ENCODE peak calls at places on chromosomes 7 and 10, in six cellular contexts. One of them, this sample, is unnamed.

GRCh38 chr7:21355406-21355874 is 72.4 kb upstream of the SP4 start:
- DNase-seq in stimulated activated CD8-positive, alpha-beta memory T cell treated with anti-CD3 and anti-CD28 coated beads, Interleukin-12 subunit alpha, Interleukin-12 subunit beta, amount 100 ng/mL, for 1 hour: peak; percentile 12
- DNase-seq in AG09309: no peak
- DNase-seq in BJ: no peak
- DNase-seq in uterus: no peak
- DNase-seq in stimulated activated naive CD8-positive, alpha-beta T cell treated with anti-CD3 and anti-CD28 coated beads, Interleukin-15, Interleukin-2, amounts not matched to agents 100 U/mL and 50 U/mL, for 24 hours: peak; percentile 49
- DNase-seq in this sample: no peak

GRCh38 chr10:50310560-50311174 is 59.4 kb upstream of the ASAH2 start:
- DNase-seq in stimulated activated CD8-positive, alpha-beta memory T cell treated with anti-CD3 and anti-CD28 coated beads, Interleukin-12 subunit alpha, Interleukin-12 subunit beta, amount 100 ng/mL, for 1 hour: no peak
- DNase-seq in AG09309: no peak
- DNase-seq in BJ: no peak
- DNase-seq in uterus: no peak
- DNase-seq in stimulated activated naive CD8-positive, alpha-beta T cell treated with anti-CD3 and anti-CD28 coated beads, Interleukin-15, Interleukin-2, amounts not matched to agents 100 U/mL and 50 U/mL, for 24 hours: peak; percentile 36
- DNase-seq in this sample: no peak

GRCh38 chr10:33746878-33747277 is 412.4 kb upstream of the NRP1 start:
- DNase-seq in stimulated activated CD8-positive, alpha-beta memory T cell treated with anti-CD3 and anti-CD28 coated beads, Interleukin-12 subunit alpha, Interleukin-12 subunit beta, amount 100 ng/mL, for 1 hour: no peak
- DNase-seq in AG09309: no peak
- DNase-seq in BJ: no peak
- DNase-seq in uterus: no peak
- DNase-seq in stimulated activated naive CD8-positive, alpha-beta T cell treated with anti-CD3 and anti-CD28 coated beads, Interleukin-15, Interleukin-2, amounts not matched to agents 100 U/mL and 50 U/mL, for 24 hours: no peak
- DNase-seq in this sample: no peak

GRCh38 chr7:84302949-84303348 is 108.4 kb upstream of the SEMA3A start:
- DNase-seq in stimulated activated CD8-positive, alpha-beta memory T cell treated with anti-CD3 and anti-CD28 coated beads, Interleukin-12 subunit alpha, Interleukin-12 subunit beta, amount 100 ng/mL, for 1 hour: no peak
- DNase-seq in AG09309: no peak
- DNase-seq in BJ: no peak
- DNase-seq in uterus: no peak
- DNase-seq in stimulated activated naive CD8-positive, alpha-beta T cell treated with anti-CD3 and anti-CD28 coated beads, Interleukin-15, Interleukin-2, amounts not matched to agents 100 U/mL and 50 U/mL, for 24 hours: no peak
- DNase-seq in this sample: no peak

GRCh38 chr7:90111-91063 is 102.0 kb upstream of the FAM20C start:
- DNase-seq in stimulated activated CD8-positive, alpha-beta memory T cell treated with anti-CD3 and anti-CD28 coated beads, Interleukin-12 subunit alpha, Interleukin-12 subunit beta, amount 100 ng/mL, for 1 hour: no peak
- DNase-seq in AG09309: peak; percentile 77
- DNase-seq in BJ: peak; percentile 70
- DNase-seq in uterus: no peak
- DNase-seq in stimulated activated naive CD8-positive, alpha-beta T cell treated with anti-CD3 and anti-CD28 coated beads, Interleukin-15, Interleukin-2, amounts not matched to agents 100 U/mL and 50 U/mL, for 24 hours: no peak
- DNase-seq in this sample: no peak

GRCh38 chr10:109022417-109023049 is 900.8 kb downstream of the XPNPEP1 start:
- DNase-seq in stimulated activated CD8-positive, alpha-beta memory T cell treated with anti-CD3 and anti-CD28 coated beads, Interleukin-12 subunit alpha, Interleukin-12 subunit beta, amount 100 ng/mL, for 1 hour: no peak
- DNase-seq in AG09309: no peak
- DNase-seq in BJ: no peak
- DNase-seq in uterus: no peak
- DNase-seq in stimulated activated naive CD8-positive, alpha-beta T cell treated with anti-CD3 and anti-CD28 coated beads, Interleukin-15, Interleukin-2, amounts not matched to agents 100 U/mL and 50 U/mL, for 24 hours: no peak
- DNase-seq in this sample: no peak

GRCh38 chr7:96080021-96080420 is 241.9 kb downstream of the SLC25A13 start:
- DNase-seq in stimulated activated CD8-positive, alpha-beta memory T cell treated with anti-CD3 and anti-CD28 coated beads, Interleukin-12 subunit alpha, Interleukin-12 subunit beta, amount 100 ng/mL, for 1 hour: no peak
- DNase-seq in AG09309: no peak
- DNase-seq in BJ: no peak
- DNase-seq in uterus: no peak
- DNase-seq in stimulated activated naive CD8-positive, alpha-beta T cell treated with anti-CD3 and anti-CD28 coated beads, Interleukin-15, Interleukin-2, amounts not matched to agents 100 U/mL and 50 U/mL, for 24 hours: no peak
- DNase-seq in this sample: no peak

GRCh38 chr10:44973323-44974081 is 5.1 kb downstream of the DEPP1 start:
- DNase-seq in stimulated activated CD8-positive, alpha-beta memory T cell treated with anti-CD3 and anti-CD28 coated beads, Interleukin-12 subunit alpha, Interleukin-12 subunit beta, amount 100 ng/mL, for 1 hour: no peak
- DNase-seq in AG09309: no peak
- DNase-seq in BJ: no peak
- DNase-seq in uterus: peak; percentile 22
- DNase-seq in stimulated activated naive CD8-positive, alpha-beta T cell treated with anti-CD3 and anti-CD28 coated beads, Interleukin-15, Interleukin-2, amounts not matched to agents 100 U/mL and 50 U/mL, for 24 hours: peak; percentile 36
- DNase-seq in this sample: no peak

GRCh38 chr10:124249812-124250432 is 156.5 kb upstream of the CHST15 start:
- DNase-seq in stimulated activated CD8-positive, alpha-beta memory T cell treated with anti-CD3 and anti-CD28 coated beads, Interleukin-12 subunit alpha, Interleukin-12 subunit beta, amount 100 ng/mL, for 1 hour: no peak
- DNase-seq in AG09309: no peak
- DNase-seq in BJ: no peak
- DNase-seq in uterus: no peak
- DNase-seq in stimulated activated naive CD8-positive, alpha-beta T cell treated with anti-CD3 and anti-CD28 coated beads, Interleukin-15, Interleukin-2, amounts not matched to agents 100 U/mL and 50 U/mL, for 24 hours: no peak
- DNase-seq in this sample: no peak

GRCh38 chr7:24756989-24757798 is at the start of gene GSDME:
- DNase-seq in stimulated activated CD8-positive, alpha-beta memory T cell treated with anti-CD3 and anti-CD28 coated beads, Interleukin-12 subunit alpha, Interleukin-12 subunit beta, amount 100 ng/mL, for 1 hour: no peak
- DNase-seq in AG09309: no peak
- DNase-seq in BJ: no peak
- DNase-seq in uterus: peak; percentile 62
- DNase-seq in stimulated activated naive CD8-positive, alpha-beta T cell treated with anti-CD3 and anti-CD28 coated beads, Interleukin-15, Interleukin-2, amounts not matched to agents 100 U/mL and 50 U/mL, for 24 hours: peak; percentile 63
- DNase-seq in this sample: peak; percentile 21

GRCh38 chr7:80147543-80148376 is 13.1 kb downstream of the GNAI1 start:
- DNase-seq in stimulated activated CD8-positive, alpha-beta memory T cell treated with anti-CD3 and anti-CD28 coated beads, Interleukin-12 subunit alpha, Interleukin-12 subunit beta, amount 100 ng/mL, for 1 hour: no peak
- DNase-seq in AG09309: peak; percentile 86
- DNase-seq in BJ: peak; percentile 93
- DNase-seq in uterus: no peak
- DNase-seq in stimulated activated naive CD8-positive, alpha-beta T cell treated with anti-CD3 and anti-CD28 coated beads, Interleukin-15, Interleukin-2, amounts not matched to agents 100 U/mL and 50 U/mL, for 24 hours: no peak
- DNase-seq in this sample: no peak

GRCh38 chr7:110007316-110007910 is 1083.5 kb upstream of the LRRN3 start:
- DNase-seq in stimulated activated CD8-positive, alpha-beta memory T cell treated with anti-CD3 and anti-CD28 coated beads, Interleukin-12 subunit alpha, Interleukin-12 subunit beta, amount 100 ng/mL, for 1 hour: no peak
- DNase-seq in AG09309: no peak
- DNase-seq in BJ: no peak
- DNase-seq in uterus: no peak
- DNase-seq in stimulated activated naive CD8-positive, alpha-beta T cell treated with anti-CD3 and anti-CD28 coated beads, Interleukin-15, Interleukin-2, amounts not matched to agents 100 U/mL and 50 U/mL, for 24 hours: no peak
- DNase-seq in this sample: no peak

GRCh38 chr10:104435822-104436221 is 82.2 kb downstream of the CFAP58 start:
- DNase-seq in stimulated activated CD8-positive, alpha-beta memory T cell treated with anti-CD3 and anti-CD28 coated beads, Interleukin-12 subunit alpha, Interleukin-12 subunit beta, amount 100 ng/mL, for 1 hour: no peak
- DNase-seq in AG09309: no peak
- DNase-seq in BJ: peak; percentile 29
- DNase-seq in uterus: no peak
- DNase-seq in stimulated activated naive CD8-positive, alpha-beta T cell treated with anti-CD3 and anti-CD28 coated beads, Interleukin-15, Interleukin-2, amounts not matched to agents 100 U/mL and 50 U/mL, for 24 hours: no peak
- DNase-seq in this sample: no peak

GRCh38 chr10:60910543-60910942 is 33.4 kb downstream of the RHOBTB1 start:
- DNase-seq in stimulated activated CD8-positive, alpha-beta memory T cell treated with anti-CD3 and anti-CD28 coated beads, Interleukin-12 subunit alpha, Interleukin-12 subunit beta, amount 100 ng/mL, for 1 hour: no peak
- DNase-seq in AG09309: no peak
- DNase-seq in BJ: no peak
- DNase-seq in uterus: no peak
- DNase-seq in stimulated activated naive CD8-positive, alpha-beta T cell treated with anti-CD3 and anti-CD28 coated beads, Interleukin-15, Interleukin-2, amounts not matched to agents 100 U/mL and 50 U/mL, for 24 hours: no peak
- DNase-seq in this sample: no peak

GRCh38 chr7:1695800-1696454 is 25.9 kb downstream of the ELFN1 start:
- DNase-seq in stimulated activated CD8-positive, alpha-beta memory T cell treated with anti-CD3 and anti-CD28 coated beads, Interleukin-12 subunit alpha, Interleukin-12 subunit beta, amount 100 ng/mL, for 1 hour: no peak
- DNase-seq in AG09309: no peak
- DNase-seq in BJ: no peak
- DNase-seq in uterus: peak; percentile 8
- DNase-seq in stimulated activated naive CD8-positive, alpha-beta T cell treated with anti-CD3 and anti-CD28 coated beads, Interleukin-15, Interleukin-2, amounts not matched to agents 100 U/mL and 50 U/mL, for 24 hours: no peak
- DNase-seq in this sample: no peak

GRCh38 chr10:27741173-27742091 is 4.2 kb downstream of the MKX start:
- DNase-seq in stimulated activated CD8-positive, alpha-beta memory T cell treated with anti-CD3 and anti-CD28 coated beads, Interleukin-12 subunit alpha, Interleukin-12 subunit beta, amount 100 ng/mL, for 1 hour: no peak
- DNase-seq in AG09309: no peak
- DNase-seq in BJ: no peak
- DNase-seq in uterus: peak; percentile 15
- DNase-seq in stimulated activated naive CD8-positive, alpha-beta T cell treated with anti-CD3 and anti-CD28 coated beads, Interleukin-15, Interleukin-2, amounts not matched to agents 100 U/mL and 50 U/mL, for 24 hours: peak; percentile 8
- DNase-seq in this sample: no peak

GRCh38 chr10:7193369-7193768 is 217.5 kb downstream of the SFMBT2 start:
- DNase-seq in stimulated activated CD8-positive, alpha-beta memory T cell treated with anti-CD3 and anti-CD28 coated beads, Interleukin-12 subunit alpha, Interleukin-12 subunit beta, amount 100 ng/mL, for 1 hour: no peak
- DNase-seq in AG09309: no peak
- DNase-seq in BJ: no peak
- DNase-seq in uterus: no peak
- DNase-seq in stimulated activated naive CD8-positive, alpha-beta T cell treated with anti-CD3 and anti-CD28 coated beads, Interleukin-15, Interleukin-2, amounts not matched to agents 100 U/mL and 50 U/mL, for 24 hours: peak; percentile 43
- DNase-seq in this sample: no peak

GRCh38 chr7:12199363-12199762 is 11.7 kb upstream of the TMEM106B start:
- DNase-seq in stimulated activated CD8-positive, alpha-beta memory T cell treated with anti-CD3 and anti-CD28 coated beads, Interleukin-12 subunit alpha, Interleukin-12 subunit beta, amount 100 ng/mL, for 1 hour: no peak
- DNase-seq in AG09309: no peak
- DNase-seq in BJ: no peak
- DNase-seq in uterus: no peak
- DNase-seq in stimulated activated naive CD8-positive, alpha-beta T cell treated with anti-CD3 and anti-CD28 coated beads, Interleukin-15, Interleukin-2, amounts not matched to agents 100 U/mL and 50 U/mL, for 24 hours: no peak
- DNase-seq in this sample: no peak

GRCh38 chr10:98223874-98224273 is 44.1 kb downstream of the LOXL4 start:
- DNase-seq in stimulated activated CD8-positive, alpha-beta memory T cell treated with anti-CD3 and anti-CD28 coated beads, Interleukin-12 subunit alpha, Interleukin-12 subunit beta, amount 100 ng/mL, for 1 hour: no peak
- DNase-seq in AG09309: no peak
- DNase-seq in BJ: no peak
- DNase-seq in uterus: no peak
- DNase-seq in stimulated activated naive CD8-positive, alpha-beta T cell treated with anti-CD3 and anti-CD28 coated beads, Interleukin-15, Interleukin-2, amounts not matched to agents 100 U/mL and 50 U/mL, for 24 hours: no peak
- DNase-seq in this sample: no peak

GRCh38 chr7:49724071-49724470 is 49.4 kb upstream of the VWC2 start:
- DNase-seq in stimulated activated CD8-positive, alpha-beta memory T cell treated with anti-CD3 and anti-CD28 coated beads, Interleukin-12 subunit alpha, Interleukin-12 subunit beta, amount 100 ng/mL, for 1 hour: no peak
- DNase-seq in AG09309: no peak
- DNase-seq in BJ: no peak
- DNase-seq in uterus: no peak
- DNase-seq in stimulated activated naive CD8-positive, alpha-beta T cell treated with anti-CD3 and anti-CD28 coated beads, Interleukin-15, Interleukin-2, amounts not matched to agents 100 U/mL and 50 U/mL, for 24 hours: no peak
- DNase-seq in this sample: no peak

GRCh38 chr10:17836917-17837316 is 27.8 kb downstream of the MRC1 start:
- DNase-seq in stimulated activated CD8-positive, alpha-beta memory T cell treated with anti-CD3 and anti-CD28 coated beads, Interleukin-12 subunit alpha, Interleukin-12 subunit beta, amount 100 ng/mL, for 1 hour: no peak
- DNase-seq in AG09309: peak; percentile 44
- DNase-seq in BJ: no peak
- DNase-seq in uterus: peak; percentile 18
- DNase-seq in stimulated activated naive CD8-positive, alpha-beta T cell treated with anti-CD3 and anti-CD28 coated beads, Interleukin-15, Interleukin-2, amounts not matched to agents 100 U/mL and 50 U/mL, for 24 hours: no peak
- DNase-seq in this sample: no peak

GRCh38 chr10:36271631-36272340 is 629.7 kb upstream of the FZD8 start:
- DNase-seq in stimulated activated CD8-positive, alpha-beta memory T cell treated with anti-CD3 and anti-CD28 coated beads, Interleukin-12 subunit alpha, Interleukin-12 subunit beta, amount 100 ng/mL, for 1 hour: no peak
- DNase-seq in AG09309: no peak
- DNase-seq in BJ: no peak
- DNase-seq in uterus: no peak
- DNase-seq in stimulated activated naive CD8-positive, alpha-beta T cell treated with anti-CD3 and anti-CD28 coated beads, Interleukin-15, Interleukin-2, amounts not matched to agents 100 U/mL and 50 U/mL, for 24 hours: no peak
- DNase-seq in this sample: no peak

GRCh38 chr7:112453505-112454171 is 3.4 kb downstream of the IFRD1 start:
- DNase-seq in stimulated activated CD8-positive, alpha-beta memory T cell treated with anti-CD3 and anti-CD28 coated beads, Interleukin-12 subunit alpha, Interleukin-12 subunit beta, amount 100 ng/mL, for 1 hour: no peak
- DNase-seq in AG09309: peak; percentile 53
- DNase-seq in BJ: peak; percentile 42
- DNase-seq in uterus: no peak
- DNase-seq in stimulated activated naive CD8-positive, alpha-beta T cell treated with anti-CD3 and anti-CD28 coated beads, Interleukin-15, Interleukin-2, amounts not matched to agents 100 U/mL and 50 U/mL, for 24 hours: no peak
- DNase-seq in this sample: no peak